ENCODE peak calls at places on chromosomes 5 and 9, in four cellular contexts. B, T, U and C are unnamed samples.

GRCh38 chr9:113427629-113428028 is 17.1 kb downstream of the C9orf43 start:
- DNase-seq in B (no peak), T (no peak), U (no peak), C (no peak)

GRCh38 chr9:7760014-7760415 is 39.6 kb downstream of the DMAC1 start:
- DNase-seq in B (peak), T (peak), U (no peak), C (peak)

GRCh38 chr5:140113180-140113698 is 670 bp upstream of the PURA start:
- DNase-seq in B (peak), T (peak), U (no peak), C (no peak)

GRCh38 chr5:78538240-78538850 is 110.2 kb downstream of the LHFPL2 start:
- DNase-seq in B (no peak), T (no peak), U (no peak), C (no peak)

GRCh38 chr5:158302029-158302428 is 443.1 kb upstream of the CLINT1 start:
- DNase-seq in B (no peak), T (no peak), U (no peak), C (no peak)

GRCh38 chr9:18358325-18358724 is 115.6 kb upstream of the ADAMTSL1 start:
- DNase-seq in B (no peak), T (no peak), U (no peak), C (no peak)

GRCh38 chr9:107105784-107106183 is 177.3 kb upstream of the RAD23B start:
- DNase-seq in B (no peak), T (no peak), U (no peak), C (no peak)

GRCh38 chr9:89883401-89884341 is 278.9 kb downstream of the GADD45G start:
- DNase-seq in B (no peak), T (no peak), U (peak), C (no peak)

GRCh38 chr9:15824310-15824709 is 271.5 kb downstream of the CCDC171 start:
- DNase-seq in B (peak), T (no peak), U (no peak), C (no peak)